ENCODE peak calls at places on chromosomes 4 and X, in seven cellular contexts. N, P, U, J, K, Y and W are unnamed samples.

GRCh38 chrX:50211510-50211909 is 6.9 kb downstream of the CCNB3 start:
- DNase-seq in N (no peak), P (no peak), U (no peak), J (no peak), K (no peak), Y (no peak), W (no peak)

GRCh38 chr4:174763454-174764104 is 65.5 kb downstream of the GLRA3 start:
- DNase-seq in N (no peak), P (no peak), U (no peak), J (no peak), K (no peak), Y (no peak), W (no peak)

GRCh38 chrX:23784487-23785301 is 1.7 kb downstream of the SAT1 start:
- DNase-seq in N (no peak), P (peak), U (no peak), J (no peak), K (no peak), Y (no peak), W (no peak)

GRCh38 chr4:16967722-16968121 is 69.3 kb upstream of the LDB2 start:
- DNase-seq in N (no peak), P (no peak), U (no peak), J (no peak), K (no peak), Y (no peak), W (no peak)

GRCh38 chrX:38275615-38276014 is 51.7 kb downstream of the RPGR start:
- DNase-seq in N (no peak), P (no peak), U (peak), J (no peak), K (peak), Y (no peak), W (peak)

GRCh38 chrX:130628522-130628921 is 226.7 kb downstream of the RBMX2 start:
- DNase-seq in N (no peak), P (no peak), U (no peak), J (no peak), K (no peak), Y (no peak), W (no peak)

GRCh38 chrX:78314561-78314960 is 12.8 kb downstream of the CYSLTR1 start:
- DNase-seq in N (no peak), P (no peak), U (no peak), J (no peak), K (no peak), Y (no peak), W (no peak)

GRCh38 chrX:32185160-32185559 is 1026.2 kb downstream of the DMD start:
- DNase-seq in N (no peak), P (no peak), U (no peak), J (peak), K (no peak), Y (no peak), W (no peak)

GRCh38 chr4:170139764-170140163 is 50.0 kb upstream of the AADAT start:
- DNase-seq in N (no peak), P (no peak), U (no peak), J (no peak), K (no peak), Y (no peak), W (no peak)

GRCh38 chr4:105709081-105709450 is 482 bp downstream of the GSTCD start:
- DNase-seq in N (peak), P (peak), U (peak), J (no peak), K (peak), Y (no peak), W (no peak)

GRCh38 chrX:152842772-152843338 is 12.0 kb downstream of the NSDHL start:
- DNase-seq in N (no peak), P (no peak), U (no peak), J (no peak), K (no peak), Y (no peak), W (no peak)

GRCh38 chr4:7546809-7547367 is 112.2 kb upstream of the PSAPL1 start:
- DNase-seq in N (no peak), P (no peak), U (no peak), J (no peak), K (no peak), Y (no peak), W (no peak)

GRCh38 chr4:105474110-105474518 is 252 bp upstream of the PPA2 start:
- DNase-seq in N (no peak), P (no peak), U (no peak), J (no peak), K (no peak), Y (no peak), W (no peak)

GRCh38 chrX:53211391-53211978 is 13.5 kb downstream of the KDM5C start:
- DNase-seq in N (no peak), P (no peak), U (no peak), J (no peak), K (no peak), Y (no peak), W (no peak)

GRCh38 chr4:139919513-139919912 is 234.5 kb downstream of the MAML3 start:
- DNase-seq in N (no peak), P (no peak), U (no peak), J (no peak), K (no peak), Y (no peak), W (no peak)

GRCh38 chr4:90002406-90003040 is 107.9 kb downstream of the MMRN1 start:
- DNase-seq in N (no peak), P (no peak), U (no peak), J (peak), K (no peak), Y (no peak), W (no peak)

GRCh38 chrX:10103023-10103422 is 53.8 kb upstream of the CLCN4 start:
- DNase-seq in N (no peak), P (no peak), U (no peak), J (no peak), K (no peak), Y (no peak), W (no peak)

GRCh38 chr4:17787315-17787714 is 5.9 kb upstream of the FAM184B start:
- DNase-seq in N (no peak), P (no peak), U (no peak), J (no peak), K (no peak), Y (no peak), W (no peak)

GRCh38 chrX:131792789-131793462 is 230.2 kb upstream of the STK26 start:
- DNase-seq in N (no peak), P (no peak), U (no peak), J (peak), K (no peak), Y (no peak), W (peak)

GRCh38 chrX:148661035-148661434 is 160.6 kb downstream of the AFF2 start:
- DNase-seq in N (no peak), P (no peak), U (no peak), J (no peak), K (no peak), Y (no peak), W (no peak)

GRCh38 chrX:63466690-63467089 is 115.6 kb upstream of the SPIN4 start:
- DNase-seq in N (no peak), P (no peak), U (no peak), J (no peak), K (no peak), Y (no peak), W (no peak)

GRCh38 chr4:154506253-154506652 is 14.7 kb upstream of the DCHS2 start:
- DNase-seq in N (no peak), P (peak), U (peak), J (peak), K (peak), Y (no peak), W (no peak)

GRCh38 chr4:180665994-180666818 is 1577.0 kb upstream of the TENM3 start:
- DNase-seq in N (peak), P (peak), U (peak), J (peak), K (peak), Y (no peak), W (no peak)

GRCh38 chr4:101074326-101074725 is 273.0 kb downstream of the PPP3CA start:
- DNase-seq in N (no peak), P (no peak), U (no peak), J (no peak), K (no peak), Y (no peak), W (no peak)

GRCh38 chr4:26815199-26815598 is 45.4 kb upstream of the STIM2 start:
- DNase-seq in N (no peak), P (no peak), U (no peak), J (no peak), K (no peak), Y (no peak), W (no peak)

GRCh38 chr4:174531486-174531885 is 9.2 kb upstream of the HPGD start:
- DNase-seq in N (no peak), P (no peak), U (no peak), J (no peak), K (no peak), Y (no peak), W (no peak)

GRCh38 chrX:18676470-18676869 is 4.6 kb upstream of the RS1 start:
- DNase-seq in N (no peak), P (peak), U (no peak), J (peak), K (peak), Y (no peak), W (no peak)

GRCh38 chrX:153637121-153638040 is 9.6 kb upstream of the DUSP9 start:
- DNase-seq in N (no peak), P (no peak), U (no peak), J (peak), K (peak), Y (no peak), W (no peak)

GRCh38 chr4:39446842-39447573 is 11.7 kb downstream of the RPL9 start:
- DNase-seq in N (no peak), P (no peak), U (no peak), J (no peak), K (no peak), Y (peak), W (peak)

GRCh38 chr4:184899261-184900134 is 73.7 kb upstream of the ACSL1 start:
- DNase-seq in N (no peak), P (no peak), U (no peak), J (no peak), K (no peak), Y (no peak), W (no peak)
- TF ChIP-seq YY1 in N (no peak), P (no peak), U (no peak), J (no peak), K (no peak), Y (no peak), W (no peak)

GRCh38 chrX:39728852-39729587 is 368.7 kb downstream of the BCOR start:
- DNase-seq in N (no peak), P (no peak), U (no peak), J (no peak), K (no peak), Y (no peak), W (no peak)

GRCh38 chrX:39726810-39727209 is 370.9 kb downstream of the BCOR start:
- DNase-seq in N (no peak), P (no peak), U (no peak), J (peak), K (no peak), Y (no peak), W (no peak)

GRCh38 chrX:39729834-39730670 is 367.7 kb downstream of the BCOR start:
- DNase-seq in N (peak), P (peak), U (no peak), J (peak), K (no peak), Y (no peak), W (no peak)

GRCh38 chrX:39725928-39726619 is 371.7 kb downstream of the BCOR start:
- DNase-seq in N (no peak), P (no peak), U (no peak), J (peak), K (no peak), Y (no peak), W (no peak)

GRCh38 chrX:39728025-39728424 is 369.7 kb downstream of the BCOR start:
- DNase-seq in N (no peak), P (no peak), U (no peak), J (peak), K (no peak), Y (no peak), W (no peak)
- TF ChIP-seq YY1 in N (no peak), P (no peak), U (no peak), J (no peak), K (no peak), Y (no peak), W (no peak)

DNA sequence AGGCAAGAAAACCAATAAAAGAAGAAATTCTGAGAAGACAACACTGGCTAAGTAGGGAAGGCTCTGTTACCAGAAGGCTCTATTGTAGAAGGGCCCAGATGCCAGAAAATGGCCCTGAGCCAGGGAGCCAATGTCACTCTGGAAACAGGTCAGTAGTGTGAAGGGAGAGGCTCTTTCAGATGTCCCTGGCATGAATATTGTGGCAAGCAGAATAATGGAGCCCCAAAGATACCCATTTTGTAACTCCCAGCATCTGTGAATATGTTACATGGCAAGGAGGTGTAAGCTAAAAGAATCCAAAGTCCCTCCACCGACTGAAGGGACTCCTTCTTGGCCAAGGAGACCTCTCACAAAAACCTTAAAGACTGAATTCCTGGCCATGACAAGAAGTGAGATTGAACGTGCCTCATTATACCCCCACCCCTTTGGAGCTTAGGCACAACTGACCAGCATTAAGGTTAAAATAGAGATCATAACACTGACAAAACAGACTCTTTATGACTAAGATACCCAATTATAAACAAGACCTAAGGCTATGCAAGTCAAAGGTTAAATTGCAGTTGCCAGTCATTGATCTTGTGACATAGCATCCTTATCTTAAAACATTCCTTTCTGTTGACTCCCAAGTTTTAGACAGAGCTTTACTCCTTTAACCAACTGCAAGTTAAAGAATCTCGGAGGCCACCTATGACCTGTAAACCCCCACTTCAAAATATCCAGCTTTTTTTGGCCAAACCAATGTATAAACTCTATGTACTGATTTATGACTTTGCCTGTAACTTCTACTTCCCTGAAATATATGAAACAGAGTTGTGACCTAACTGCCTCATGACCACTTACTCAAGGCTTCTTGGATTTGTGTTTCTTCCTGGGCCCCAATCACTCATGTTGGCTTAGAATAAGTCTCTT is 42.2 kb upstream of the SMIM10 start:
- DNase-seq in N (no peak), P (no peak), U (peak), J (no peak), K (peak), Y (no peak), W (no peak)
- TF ChIP-seq YY1 in N (no peak), P (no peak), U (no peak), J (no peak), K (no peak), Y (no peak), W (no peak)

DNA sequence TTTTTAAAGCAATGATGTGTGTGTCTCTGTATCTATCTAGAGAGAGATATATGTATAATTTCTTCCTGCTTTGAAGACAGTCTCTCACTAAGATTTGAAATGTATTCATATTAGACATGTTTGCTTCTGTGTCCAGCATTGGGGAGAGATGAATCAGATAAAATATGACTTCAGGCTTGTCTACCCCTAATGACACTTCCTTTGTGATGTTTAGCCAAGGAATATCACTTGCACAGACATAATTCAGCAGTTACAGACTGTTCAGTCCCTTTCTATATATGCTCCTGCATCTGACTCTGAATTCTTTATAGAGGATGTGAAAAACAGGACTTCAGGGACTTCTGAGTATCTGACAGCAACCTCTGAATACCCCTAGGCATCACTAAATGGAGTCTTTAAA is 158.4 kb downstream of the DCLK2 start:
- DNase-seq in N (no peak), P (no peak), U (no peak), J (no peak), K (no peak), Y (no peak), W (no peak)
- TF ChIP-seq YY1 in N (no peak), P (no peak), U (no peak), J (no peak), K (no peak), Y (no peak), W (no peak)

GRCh38 chr4:78059938-78060337 is 2.8 kb downstream of the FRAS1 start:
- DNase-seq in N (no peak), P (no peak), U (no peak), J (no peak), K (no peak), Y (no peak), W (no peak)

GRCh38 chr4:78058591-78059523 is 1.7 kb downstream of the FRAS1 start:
- DNase-seq in N (no peak), P (no peak), U (no peak), J (peak), K (peak), Y (peak), W (no peak)

GRCh38 chr4:78059524-78059889 is 2.4 kb downstream of the FRAS1 start:
- DNase-seq in N (peak), P (peak), U (peak), J (peak), K (peak), Y (peak), W (no peak)

GRCh38 chr4:78065514-78066192 is 8.5 kb downstream of the FRAS1 start:
- DNase-seq in N (no peak), P (no peak), U (no peak), J (no peak), K (peak), Y (no peak), W (no peak)

DNA sequence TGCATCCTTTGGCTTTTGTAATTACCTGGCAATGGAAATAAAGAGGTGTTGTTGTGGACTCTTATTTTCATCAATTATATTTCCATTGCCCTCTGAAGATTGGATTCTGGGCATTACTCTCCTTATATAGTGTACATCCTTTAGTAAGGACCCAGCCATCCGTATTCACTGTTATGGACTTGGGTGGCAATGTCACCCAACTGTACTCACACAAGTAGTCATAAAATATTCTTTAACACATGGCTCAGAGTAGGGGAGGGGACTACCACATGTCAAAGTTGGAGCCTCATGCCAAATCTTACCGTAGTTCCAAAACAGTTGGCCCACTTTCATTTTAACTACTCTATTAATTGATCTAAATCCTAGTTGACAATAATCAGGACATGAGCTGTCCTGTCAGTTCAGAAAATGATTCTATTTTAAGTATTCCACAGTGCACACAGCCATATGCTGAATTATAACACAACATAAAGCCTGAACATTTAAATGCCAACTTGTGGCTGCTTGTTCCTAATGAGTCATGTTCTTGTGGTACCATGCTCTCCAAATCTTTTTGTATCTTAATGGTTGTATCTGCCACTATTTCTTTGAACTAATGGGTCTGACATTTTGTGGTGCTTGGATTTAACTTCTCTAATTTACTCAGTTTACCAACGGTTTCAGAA is 4.9 kb downstream of the FRAS1 start:
- DNase-seq in N (no peak), P (no peak), U (no peak), J (no peak), K (no peak), Y (no peak), W (no peak)
- TF ChIP-seq YY1 in N (no peak), P (no peak), U (no peak), J (no peak), K (no peak), Y (no peak), W (no peak)

DNA sequence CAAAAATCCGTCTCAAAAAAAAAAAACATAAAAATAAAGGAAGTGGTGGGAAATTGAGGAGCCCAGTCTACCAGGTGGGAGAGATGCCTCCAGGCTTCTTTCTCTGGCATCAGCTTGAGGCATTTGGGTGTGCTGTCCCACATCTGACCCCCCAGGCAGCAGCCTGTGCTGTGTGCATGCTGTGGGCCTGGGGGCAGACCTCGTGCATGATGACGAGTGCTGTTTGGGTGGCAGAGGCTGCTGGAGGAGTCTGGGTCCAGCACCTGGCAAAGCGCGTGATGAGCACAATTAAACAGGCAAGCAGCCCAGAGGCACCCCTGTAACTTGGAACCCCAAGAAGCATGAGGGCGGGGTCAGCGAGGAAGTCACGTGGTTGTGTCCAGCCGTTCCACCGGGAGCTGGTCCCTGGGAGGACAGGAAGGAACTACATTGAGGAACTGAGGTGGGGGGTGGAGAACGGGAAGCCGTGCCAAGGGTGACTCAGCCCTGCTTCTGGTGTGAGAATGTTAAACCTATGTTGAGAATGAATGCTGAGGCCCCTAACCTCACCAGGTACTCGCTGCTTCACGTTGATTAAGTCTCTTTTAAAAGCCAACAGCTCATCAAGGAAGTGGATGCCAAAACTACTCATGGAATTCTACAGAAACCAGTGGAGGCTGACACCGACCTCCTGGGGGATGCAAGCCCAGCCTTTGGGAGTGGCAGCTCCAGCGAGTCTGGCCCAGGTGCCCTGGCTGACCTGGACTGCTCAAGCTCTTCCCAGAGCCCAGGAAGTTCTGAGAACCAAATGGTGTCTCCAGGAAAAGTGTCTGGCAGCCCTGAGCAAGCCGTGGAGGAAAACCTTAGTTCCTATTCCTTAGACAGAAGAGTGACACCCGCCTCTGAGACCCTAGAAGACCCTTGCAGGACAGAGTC is 6.1 kb downstream of the TACC3 start:
- DNase-seq in N (no peak), P (no peak), U (no peak), J (peak), K (no peak), Y (no peak), W (no peak)
- TF ChIP-seq YY1 in N (no peak), P (no peak), U (no peak), J (no peak), K (no peak), Y (no peak), W (no peak)

GRCh38 chrX:136104936-136105335 is 42.4 kb upstream of the FHL1 start:
- DNase-seq in N (no peak), P (no peak), U (no peak), J (no peak), K (no peak), Y (no peak), W (no peak)
- TF ChIP-seq YY1 in N (no peak), P (no peak), U (no peak), J (no peak), K (no peak), Y (no peak), W (no peak)